ENCODE peak calls at places on chromosomes 6 and 20, in six cellular contexts. One of them, this sample, is unnamed.

GRCh38 chr6:130366011-130366963 is at the start of gene TMEM200A:
- DNase-seq in AG04450: no peak
- DNase-seq in lower lobe of right lung: peak
- DNase-seq in esophagus muscularis mucosa: peak
- DNase-seq in heart right ventricle: peak
- DNase-seq in endothelial cell of umbilical vein: peak
- DNase-seq in this sample: no peak

GRCh38 chr20:59008715-59009336 is 1.8 kb upstream of the CTSZ start:
- DNase-seq in heart right ventricle: no peak
- DNase-seq in esophagus muscularis mucosa: no peak
- DNase-seq in AG04450: no peak
- DNase-seq in endothelial cell of umbilical vein: no peak
- DNase-seq in lower lobe of right lung: no peak
- DNase-seq in this sample: no peak

GRCh38 chr6:116969211-116969863 is 92.3 kb downstream of the RFX6 start:
- DNase-seq in AG04450: peak
- DNase-seq in heart right ventricle: no peak
- DNase-seq in esophagus muscularis mucosa: no peak
- DNase-seq in lower lobe of right lung: no peak
- DNase-seq in endothelial cell of umbilical vein: peak
- DNase-seq in this sample: no peak

GRCh38 chr6:108260126-108260808 is 573 bp downstream of the SNX3 start:
- DNase-seq in AG04450: peak
- DNase-seq in heart right ventricle: no peak
- DNase-seq in esophagus muscularis mucosa: no peak
- DNase-seq in endothelial cell of umbilical vein: peak
- DNase-seq in lower lobe of right lung: peak
- DNase-seq in this sample: peak

GRCh38 chr20:15763344-15763743 is 809.9 kb downstream of the KIF16B start:
- DNase-seq in esophagus muscularis mucosa: no peak
- DNase-seq in lower lobe of right lung: no peak
- DNase-seq in AG04450: no peak
- DNase-seq in endothelial cell of umbilical vein: no peak
- DNase-seq in heart right ventricle: no peak
- DNase-seq in this sample: no peak

GRCh38 chr6:36544228-36544627 is 3.1 kb downstream of the STK38 start:
- DNase-seq in endothelial cell of umbilical vein: no peak
- DNase-seq in heart right ventricle: no peak
- DNase-seq in lower lobe of right lung: no peak
- DNase-seq in AG04450: no peak
- DNase-seq in esophagus muscularis mucosa: no peak
- DNase-seq in this sample: no peak

GRCh38 chr6:53641348-53641747 is 24.2 kb downstream of the KLHL31 start:
- DNase-seq in esophagus muscularis mucosa: no peak
- DNase-seq in lower lobe of right lung: no peak
- DNase-seq in AG04450: no peak
- DNase-seq in heart right ventricle: no peak
- DNase-seq in endothelial cell of umbilical vein: no peak
- DNase-seq in this sample: no peak

GRCh38 chr20:62795023-62795761 is 1.1 kb upstream of the MRGBP start:
- DNase-seq in endothelial cell of umbilical vein: peak
- DNase-seq in AG04450: no peak
- DNase-seq in heart right ventricle: peak
- DNase-seq in lower lobe of right lung: peak
- DNase-seq in esophagus muscularis mucosa: no peak
- DNase-seq in this sample: no peak

GRCh38 chr6:4677011-4677750 is 99.0 kb upstream of the CDYL start:
- DNase-seq in lower lobe of right lung: no peak
- DNase-seq in endothelial cell of umbilical vein: no peak
- DNase-seq in esophagus muscularis mucosa: no peak
- DNase-seq in heart right ventricle: no peak
- DNase-seq in AG04450: no peak
- DNase-seq in this sample: no peak

GRCh38 chr20:39857188-39857587 is 831.8 kb downstream of the MAFB start:
- DNase-seq in lower lobe of right lung: no peak
- DNase-seq in heart right ventricle: no peak
- DNase-seq in endothelial cell of umbilical vein: no peak
- DNase-seq in esophagus muscularis mucosa: no peak
- DNase-seq in AG04450: no peak
- DNase-seq in this sample: no peak

GRCh38 chr6:41779336-41779735 is 364 bp downstream of the FRS3 start:
- DNase-seq in AG04450: no peak
- DNase-seq in lower lobe of right lung: no peak
- DNase-seq in esophagus muscularis mucosa: no peak
- DNase-seq in endothelial cell of umbilical vein: peak
- DNase-seq in heart right ventricle: no peak
- DNase-seq in this sample: no peak

GRCh38 chr6:41780623-41781301 is at the start of gene PRICKLE4:
- DNase-seq in lower lobe of right lung: peak
- DNase-seq in esophagus muscularis mucosa: no peak
- DNase-seq in AG04450: no peak
- DNase-seq in heart right ventricle: peak
- DNase-seq in endothelial cell of umbilical vein: peak
- DNase-seq in this sample: peak

GRCh38 chr6:41779793-41780622 is at the start of gene FRS3:
- DNase-seq in esophagus muscularis mucosa: peak
- DNase-seq in heart right ventricle: peak
- DNase-seq in endothelial cell of umbilical vein: peak
- DNase-seq in lower lobe of right lung: peak
- DNase-seq in AG04450: peak
- DNase-seq in this sample: peak

GRCh38 chr6:41777886-41778285 is 1.8 kb downstream of the FRS3 start:
- DNase-seq in AG04450: no peak
- DNase-seq in endothelial cell of umbilical vein: no peak
- DNase-seq in heart right ventricle: no peak
- DNase-seq in lower lobe of right lung: no peak
- DNase-seq in esophagus muscularis mucosa: no peak
- DNase-seq in this sample: no peak

DNA sequence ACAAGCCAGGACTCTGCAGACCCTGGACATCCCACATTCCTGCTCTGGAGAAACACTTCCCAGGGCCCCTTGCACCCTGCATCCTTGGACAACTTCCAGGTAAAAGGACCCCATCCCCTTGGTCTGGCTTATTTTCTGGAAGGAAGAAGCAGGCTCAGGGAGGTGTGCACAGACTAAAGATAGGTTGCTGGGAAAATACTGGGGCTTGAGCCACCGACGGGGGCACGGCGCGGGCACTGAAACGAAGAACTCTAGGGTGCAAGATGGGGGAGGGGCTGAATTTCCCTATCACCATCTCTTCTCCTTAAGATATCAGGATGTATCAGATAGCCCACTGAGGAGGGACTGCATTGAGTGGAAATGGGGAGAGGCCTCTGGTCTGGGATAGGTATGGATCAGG is 805 bp downstream of the FRS3 start:
- DNase-seq in AG04450: no peak
- DNase-seq in endothelial cell of umbilical vein: no peak
- DNase-seq in heart right ventricle: no peak
- DNase-seq in esophagus muscularis mucosa: no peak
- DNase-seq in lower lobe of right lung: no peak
- DNase-seq in this sample: no peak
- H3K4me3 ChIP-seq in AG04450: peak
- H3K4me3 ChIP-seq in endothelial cell of umbilical vein: no peak
- H3K4me3 ChIP-seq in heart right ventricle: peak
- H3K4me3 ChIP-seq in esophagus muscularis mucosa: peak
- H3K4me3 ChIP-seq in lower lobe of right lung: peak
- H3K4me3 ChIP-seq in this sample: peak

GRCh38 chr6:113584767-113585166 is 272.4 kb upstream of the MARCKS start:
- DNase-seq in heart right ventricle: no peak
- DNase-seq in AG04450: no peak
- DNase-seq in esophagus muscularis mucosa: no peak
- DNase-seq in endothelial cell of umbilical vein: no peak
- DNase-seq in lower lobe of right lung: no peak
- DNase-seq in this sample: no peak

GRCh38 chr6:113586966-113587699 is 270.0 kb upstream of the MARCKS start:
- DNase-seq in AG04450: no peak
- DNase-seq in lower lobe of right lung: no peak
- DNase-seq in endothelial cell of umbilical vein: no peak
- DNase-seq in esophagus muscularis mucosa: no peak
- DNase-seq in heart right ventricle: no peak
- DNase-seq in this sample: no peak

GRCh38 chr6:113585246-113585645 is 271.9 kb upstream of the MARCKS start:
- DNase-seq in heart right ventricle: no peak
- DNase-seq in lower lobe of right lung: no peak
- DNase-seq in endothelial cell of umbilical vein: no peak
- DNase-seq in esophagus muscularis mucosa: no peak
- DNase-seq in AG04450: no peak
- DNase-seq in this sample: no peak

GRCh38 chr6:113588646-113589045 is 268.5 kb upstream of the MARCKS start:
- DNase-seq in heart right ventricle: no peak
- DNase-seq in lower lobe of right lung: no peak
- DNase-seq in AG04450: no peak
- DNase-seq in endothelial cell of umbilical vein: no peak
- DNase-seq in esophagus muscularis mucosa: no peak
- DNase-seq in this sample: no peak

GRCh38 chr6:113586413-113586812 is 270.7 kb upstream of the MARCKS start:
- DNase-seq in AG04450: no peak
- DNase-seq in lower lobe of right lung: no peak
- DNase-seq in endothelial cell of umbilical vein: no peak
- DNase-seq in heart right ventricle: no peak
- DNase-seq in esophagus muscularis mucosa: no peak
- DNase-seq in this sample: no peak
- H3K27ac ChIP-seq in AG04450: no peak
- H3K27ac ChIP-seq in lower lobe of right lung: no peak
- H3K27ac ChIP-seq in endothelial cell of umbilical vein: no peak
- H3K27ac ChIP-seq in heart right ventricle: no peak
- H3K27ac ChIP-seq in esophagus muscularis mucosa: no peak
- H3K27ac ChIP-seq in this sample: no peak

DNA sequence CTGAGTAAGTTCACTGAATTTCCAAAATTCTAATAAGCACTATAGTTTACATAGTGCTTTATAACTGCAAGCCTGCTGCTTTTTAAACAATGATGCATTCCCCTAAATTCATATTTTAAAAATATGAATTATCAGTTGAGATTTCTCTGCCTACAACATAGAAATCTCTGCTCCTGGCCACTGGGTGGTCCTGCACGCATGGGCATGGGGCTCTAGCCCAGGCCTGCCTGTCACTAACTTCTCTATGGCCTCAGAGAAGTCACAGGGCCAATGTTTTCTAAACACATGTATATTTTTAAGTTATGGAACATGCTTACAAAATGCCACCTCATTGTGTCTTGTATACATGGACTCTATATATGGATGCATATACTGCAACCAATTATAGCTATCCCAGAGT is 211.0 kb downstream of the FOXC1 start:
- DNase-seq in AG04450: no peak
- DNase-seq in heart right ventricle: no peak
- DNase-seq in endothelial cell of umbilical vein: no peak
- DNase-seq in esophagus muscularis mucosa: no peak
- DNase-seq in lower lobe of right lung: no peak
- DNase-seq in this sample: no peak
- TF ChIP-seq CTCF in AG04450: no peak
- TF ChIP-seq CTCF in heart right ventricle: no peak
- TF ChIP-seq CTCF in endothelial cell of umbilical vein: no peak
- TF ChIP-seq CTCF in esophagus muscularis mucosa: no peak
- TF ChIP-seq CTCF in lower lobe of right lung: no peak
- TF ChIP-seq CTCF in this sample: no peak

GRCh38 chr6:169213814-169214520 is 39.7 kb downstream of the THBS2 start:
- DNase-seq in AG04450: no peak
- DNase-seq in lower lobe of right lung: no peak
- DNase-seq in heart right ventricle: no peak
- DNase-seq in esophagus muscularis mucosa: peak
- DNase-seq in endothelial cell of umbilical vein: no peak
- DNase-seq in this sample: no peak
- H3K4me3 ChIP-seq in AG04450: no peak
- H3K4me3 ChIP-seq in lower lobe of right lung: no peak
- H3K4me3 ChIP-seq in heart right ventricle: no peak
- H3K4me3 ChIP-seq in esophagus muscularis mucosa: no peak
- H3K4me3 ChIP-seq in endothelial cell of umbilical vein: no peak
- H3K4me3 ChIP-seq in this sample: peak

GRCh38 chr6:127415096-127415495 is 44.1 kb downstream of the KIAA0408 start:
- DNase-seq in esophagus muscularis mucosa: no peak
- DNase-seq in AG04450: no peak
- DNase-seq in lower lobe of right lung: no peak
- DNase-seq in heart right ventricle: no peak
- DNase-seq in endothelial cell of umbilical vein: no peak
- DNase-seq in this sample: no peak

GRCh38 chr6:127422791-127423190 is 36.4 kb downstream of the KIAA0408 start:
- DNase-seq in AG04450: no peak
- DNase-seq in endothelial cell of umbilical vein: no peak
- DNase-seq in lower lobe of right lung: no peak
- DNase-seq in esophagus muscularis mucosa: no peak
- DNase-seq in heart right ventricle: no peak
- DNase-seq in this sample: no peak

GRCh38 chr6:127420558-127420957 is 38.6 kb downstream of the KIAA0408 start:
- DNase-seq in AG04450: peak
- DNase-seq in heart right ventricle: no peak
- DNase-seq in lower lobe of right lung: no peak
- DNase-seq in esophagus muscularis mucosa: no peak
- DNase-seq in endothelial cell of umbilical vein: peak
- DNase-seq in this sample: peak
- H3K27ac ChIP-seq in AG04450: no peak
- H3K27ac ChIP-seq in heart right ventricle: no peak
- H3K27ac ChIP-seq in lower lobe of right lung: no peak
- H3K27ac ChIP-seq in esophagus muscularis mucosa: peak
- H3K27ac ChIP-seq in endothelial cell of umbilical vein: peak
- H3K27ac ChIP-seq in this sample: no peak

GRCh38 chr6:155142902-155143609 is 120.8 kb upstream of the CLDN20 start:
- DNase-seq in endothelial cell of umbilical vein: peak
- DNase-seq in AG04450: no peak
- DNase-seq in lower lobe of right lung: no peak
- DNase-seq in heart right ventricle: no peak
- DNase-seq in esophagus muscularis mucosa: no peak
- DNase-seq in this sample: no peak
- TF ChIP-seq CTCF in endothelial cell of umbilical vein: no peak
- TF ChIP-seq CTCF in AG04450: no peak
- TF ChIP-seq CTCF in lower lobe of right lung: no peak
- TF ChIP-seq CTCF in heart right ventricle: no peak
- TF ChIP-seq CTCF in esophagus muscularis mucosa: no peak
- TF ChIP-seq CTCF in this sample: no peak

GRCh38 chr20:13260620-13261279 is 39.7 kb downstream of the ISM1 start:
- DNase-seq in heart right ventricle: no peak
- DNase-seq in endothelial cell of umbilical vein: no peak
- DNase-seq in AG04450: no peak
- DNase-seq in esophagus muscularis mucosa: no peak
- DNase-seq in lower lobe of right lung: no peak
- DNase-seq in this sample: no peak

GRCh38 chr20:13262701-13263335 is 41.7 kb downstream of the ISM1 start:
- DNase-seq in AG04450: no peak
- DNase-seq in heart right ventricle: no peak
- DNase-seq in lower lobe of right lung: no peak
- DNase-seq in esophagus muscularis mucosa: no peak
- DNase-seq in endothelial cell of umbilical vein: no peak
- DNase-seq in this sample: no peak

GRCh38 chr20:13263451-13263850 is 42.4 kb downstream of the ISM1 start:
- DNase-seq in lower lobe of right lung: no peak
- DNase-seq in esophagus muscularis mucosa: no peak
- DNase-seq in heart right ventricle: no peak
- DNase-seq in endothelial cell of umbilical vein: no peak
- DNase-seq in AG04450: no peak
- DNase-seq in this sample: no peak

GRCh38 chr20:13261460-13262301 is 40.6 kb downstream of the ISM1 start:
- DNase-seq in lower lobe of right lung: peak
- DNase-seq in AG04450: peak
- DNase-seq in esophagus muscularis mucosa: no peak
- DNase-seq in heart right ventricle: peak
- DNase-seq in endothelial cell of umbilical vein: peak
- DNase-seq in this sample: peak

GRCh38 chr20:13262302-13262650 is 41.2 kb downstream of the ISM1 start:
- DNase-seq in endothelial cell of umbilical vein: peak
- DNase-seq in lower lobe of right lung: no peak
- DNase-seq in esophagus muscularis mucosa: no peak
- DNase-seq in AG04450: no peak
- DNase-seq in heart right ventricle: no peak
- DNase-seq in this sample: no peak
- H3K4me3 ChIP-seq in endothelial cell of umbilical vein: no peak
- H3K4me3 ChIP-seq in lower lobe of right lung: no peak
- H3K4me3 ChIP-seq in esophagus muscularis mucosa: no peak
- H3K4me3 ChIP-seq in AG04450: no peak
- H3K4me3 ChIP-seq in heart right ventricle: no peak
- H3K4me3 ChIP-seq in this sample: no peak